ENCODE peak calls at places on chromosomes 5 and 9, in ten cellular contexts. I, T, J, M, B, A, V, H, Z and L are unnamed samples.

GRCh38 chr5:96893342-96893741 is 17.0 kb downstream of the ERAP2 start:
- DNase-seq in I (peak), T (no peak), J (no peak), M (peak), B (no peak), A (no peak), V (no peak), H (no peak), Z (no peak), L (no peak)

GRCh38 chr9:16361939-16362338 is 508.5 kb downstream of the BNC2 start:
- DNase-seq in I (no peak), T (no peak), J (no peak), M (no peak), B (no peak), A (no peak), V (no peak), H (no peak), Z (no peak), L (no peak)

GRCh38 chr5:11075010-11075860 is 314.2 kb upstream of the DAP start:
- DNase-seq in I (no peak), T (no peak), J (no peak), M (no peak), B (no peak), A (no peak), V (no peak), H (no peak), Z (no peak), L (no peak)

GRCh38 chr9:125066839-125067619 is 76.3 kb downstream of the SCAI start:
- DNase-seq in I (peak), T (no peak), J (no peak), M (peak), B (no peak), A (no peak), V (no peak), H (no peak), Z (no peak), L (no peak)

GRCh38 chr5:149475777-149476176 is 75.5 kb downstream of the CSNK1A1 start:
- DNase-seq in I (no peak), T (no peak), J (no peak), M (no peak), B (no peak), A (no peak), V (no peak), H (no peak), Z (no peak), L (no peak)

GRCh38 chr5:154972476-154973080 is 31.7 kb downstream of the MRPL22 start:
- DNase-seq in I (peak), T (no peak), J (no peak), M (peak), B (no peak), A (no peak), V (no peak), H (no peak), Z (no peak), L (no peak)

GRCh38 chr5:141504216-141504615 is 15.3 kb downstream of the PCDHGC5 start:
- DNase-seq in I (no peak), T (no peak), J (no peak), M (no peak), B (no peak), A (no peak), V (no peak), H (no peak), Z (no peak), L (no peak)

GRCh38 chr9:16213781-16214515 is 656.5 kb downstream of the BNC2 start:
- DNase-seq in I (peak), T (peak), J (peak), M (peak), B (no peak), A (no peak), V (no peak), H (peak), Z (no peak), L (peak)

GRCh38 chr9:127311239-127311741 is 46.7 kb downstream of the GARNL3 start:
- DNase-seq in I (peak), T (peak), J (no peak), M (peak), B (no peak), A (no peak), V (peak), H (peak), Z (no peak), L (no peak)

GRCh38 chr9:20620658-20621552 is 1.4 kb downstream of the MLLT3 start:
- DNase-seq in I (peak), T (peak), J (peak), M (peak), B (peak), A (no peak), V (peak), H (peak), Z (peak), L (no peak)

GRCh38 chr9:101485873-101486692 is 47.6 kb upstream of the RNF20 start:
- DNase-seq in I (peak), T (peak), J (peak), M (peak), B (no peak), A (no peak), V (no peak), H (no peak), Z (no peak), L (peak)

GRCh38 chr9:21993893-21994525 is at the start of gene CDKN2A:
- DNase-seq in I (peak), T (peak), J (peak), M (peak), B (peak), A (no peak), V (no peak), H (peak), Z (peak), L (no peak)

GRCh38 chr5:119388619-119389190 is 32.9 kb downstream of the TNFAIP8 start:
- DNase-seq in I (no peak), T (no peak), J (no peak), M (no peak), B (no peak), A (no peak), V (no peak), H (no peak), Z (no peak), L (no peak)

GRCh38 chr9:86684148-86684547 is 263.2 kb downstream of the GAS1 start:
- DNase-seq in I (no peak), T (no peak), J (no peak), M (no peak), B (no peak), A (no peak), V (no peak), H (no peak), Z (no peak), L (peak)

GRCh38 chr9:124470726-124471125 is 20.5 kb downstream of the ADGRD2 start:
- DNase-seq in I (no peak), T (no peak), J (no peak), M (no peak), B (no peak), A (no peak), V (no peak), H (no peak), Z (no peak), L (no peak)

GRCh38 chr5:158212915-158213314 is 354.0 kb upstream of the CLINT1 start:
- DNase-seq in I (peak), T (no peak), J (no peak), M (no peak), B (no peak), A (no peak), V (no peak), H (no peak), Z (no peak), L (no peak)

GRCh38 chr9:93180938-93181337 is 3.0 kb upstream of the WNK2 start:
- DNase-seq in I (no peak), T (no peak), J (no peak), M (no peak), B (no peak), A (no peak), V (no peak), H (no peak), Z (no peak), L (no peak)

GRCh38 chr5:95798048-95798447 is 24.5 kb downstream of the GLRX start:
- DNase-seq in I (no peak), T (no peak), J (no peak), M (no peak), B (no peak), A (no peak), V (no peak), H (no peak), Z (no peak), L (no peak)

GRCh38 chr9:76095585-76095984 is 205.1 kb downstream of the PCSK5 start:
- DNase-seq in I (no peak), T (no peak), J (no peak), M (no peak), B (no peak), A (no peak), V (no peak), H (no peak), Z (no peak), L (no peak)

GRCh38 chr5:43007911-43008368 is 32.2 kb downstream of the ANXA2R start:
- DNase-seq in I (peak), T (peak), J (peak), M (peak), B (peak), A (no peak), V (peak), H (peak), Z (peak), L (peak)

GRCh38 chr5:163695817-163696216 is 190.4 kb downstream of the MAT2B start:
- DNase-seq in I (no peak), T (no peak), J (no peak), M (no peak), B (no peak), A (no peak), V (no peak), H (no peak), Z (no peak), L (no peak)

GRCh38 chr9:2700398-2700797 is 16.9 kb upstream of the KCNV2 start:
- DNase-seq in I (no peak), T (no peak), J (no peak), M (no peak), B (no peak), A (no peak), V (no peak), H (no peak), Z (no peak), L (no peak)

GRCh38 chr5:96662725-96663513 is 743 bp downstream of the CAST start:
- DNase-seq in I (peak), T (peak), J (peak), M (peak), B (peak), A (peak), V (peak), H (peak), Z (peak), L (peak)

GRCh38 chr5:56685503-56686217 is 129.7 kb upstream of the MAP3K1 start:
- DNase-seq in I (peak), T (no peak), J (no peak), M (no peak), B (no peak), A (no peak), V (no peak), H (no peak), Z (no peak), L (no peak)

GRCh38 chr5:96245401-96246091 is 187.5 kb downstream of the PCSK1 start:
- DNase-seq in I (no peak), T (no peak), J (no peak), M (no peak), B (no peak), A (no peak), V (no peak), H (no peak), Z (no peak), L (no peak)

GRCh38 chr5:78320461-78320860 is 26.0 kb upstream of the AP3B1 start:
- DNase-seq in I (peak), T (no peak), J (no peak), M (peak), B (no peak), A (no peak), V (no peak), H (no peak), Z (no peak), L (no peak)

GRCh38 chr9:82108474-82108873 is 119.9 kb downstream of the SPATA31D1 start:
- DNase-seq in I (no peak), T (no peak), J (no peak), M (no peak), B (no peak), A (no peak), V (no peak), H (no peak), Z (no peak), L (no peak)

GRCh38 chr5:111143910-111144309 is 51.8 kb downstream of the WDR36 start:
- DNase-seq in I (peak), T (no peak), J (no peak), M (peak), B (no peak), A (no peak), V (no peak), H (no peak), Z (no peak), L (no peak)

GRCh38 chr5:71384706-71385105 is 70.7 kb upstream of the BDP1 start:
- DNase-seq in I (no peak), T (no peak), J (no peak), M (no peak), B (no peak), A (no peak), V (no peak), H (no peak), Z (no peak), L (no peak)

GRCh38 chr5:65163698-65164097 is 318.0 kb downstream of the ADAMTS6 start:
- DNase-seq in I (peak), T (no peak), J (no peak), M (peak), B (no peak), A (no peak), V (no peak), H (no peak), Z (no peak), L (no peak)

GRCh38 chr9:132592451-132592850 is 10.0 kb downstream of the BARHL1 start:
- DNase-seq in I (no peak), T (no peak), J (no peak), M (no peak), B (no peak), A (no peak), V (no peak), H (no peak), Z (no peak), L (no peak)

GRCh38 chr5:159258361-159258760 is 4.7 kb upstream of the UBLCP1 start:
- DNase-seq in I (no peak), T (no peak), J (no peak), M (no peak), B (no peak), A (no peak), V (no peak), H (no peak), Z (no peak), L (no peak)

GRCh38 chr5:132295505-132296411 is 1.6 kb downstream of the SLC22A4 start:
- DNase-seq in I (no peak), T (no peak), J (no peak), M (no peak), B (no peak), A (no peak), V (no peak), H (no peak), Z (no peak), L (no peak)

GRCh38 chr5:109721741-109722140 is 32.0 kb downstream of the MAN2A1 start:
- DNase-seq in I (no peak), T (no peak), J (no peak), M (no peak), B (no peak), A (no peak), V (no peak), H (no peak), Z (no peak), L (no peak)

GRCh38 chr5:180026320-180026719 is 45.2 kb downstream of the RNF130 start:
- DNase-seq in I (peak), T (no peak), J (no peak), M (peak), B (no peak), A (no peak), V (no peak), H (no peak), Z (no peak), L (no peak)

GRCh38 chr9:123131258-123131657 is 97.8 kb downstream of the GPR21 start:
- DNase-seq in I (peak), T (no peak), J (no peak), M (peak), B (no peak), A (no peak), V (no peak), H (no peak), Z (no peak), L (no peak)

GRCh38 chr9:18461496-18461895 is 12.5 kb upstream of the ADAMTSL1 start:
- DNase-seq in I (no peak), T (no peak), J (no peak), M (no peak), B (no peak), A (no peak), V (no peak), H (no peak), Z (no peak), L (no peak)

GRCh38 chr5:111227226-111227782 is 3.1 kb downstream of the CAMK4 start:
- DNase-seq in I (no peak), T (no peak), J (no peak), M (peak), B (no peak), A (no peak), V (no peak), H (no peak), Z (no peak), L (no peak)

GRCh38 chr5:79488775-79489174 is 25.2 kb downstream of the HOMER1 start:
- DNase-seq in I (peak), T (no peak), J (no peak), M (no peak), B (no peak), A (no peak), V (no peak), H (no peak), Z (no peak), L (no peak)